ENCODE peak calls at places on chromosomes 6 and 20, in eight cellular contexts. H is fibroblast of lung, T is left ventricle myocardium inferior, U is brain microvascular endothelial cell, L is B cell, R is heart right ventricle, V is MM.1S, P is MCF 10A. Z is an unnamed sample.

GRCh38 chr6:39804666-39805065 is 12.5 kb downstream of the DAAM2 start:
- DNase-seq in U (peak), L (no peak), V (peak), T (no peak), H (peak), P (peak), R (no peak), Z (no peak)

GRCh38 chr6:1388927-1389790 is at the start of gene FOXF2:
- DNase-seq in V (no peak), T (no peak), P (peak), R (no peak), H (no peak), U (no peak), L (peak), Z (no peak)

GRCh38 chr20:12171927-12172581 is 254.4 kb downstream of the BTBD3 start:
- DNase-seq in P (peak), R (peak), T (no peak), V (peak), L (no peak), U (peak), H (peak), Z (no peak)

GRCh38 chr20:26135325-26136110 is 438.9 kb upstream of the ZNF337 start:
- DNase-seq in U (no peak), L (no peak), R (no peak), H (no peak), P (no peak), V (no peak), T (no peak), Z (no peak)

GRCh38 chr20:23106271-23106851 is 20.2 kb upstream of the CD93 start:
- DNase-seq in U (no peak), H (no peak), R (peak), L (no peak), V (no peak), P (no peak), T (no peak), Z (no peak)

GRCh38 chr6:11083491-11083890 is 10.1 kb upstream of the SMIM13 start:
- DNase-seq in L (no peak), H (peak), R (no peak), U (peak), P (peak), V (no peak), T (no peak), Z (no peak)

GRCh38 chr6:45387236-45387635 is 9.5 kb upstream of the SUPT3H start:
- DNase-seq in P (no peak), L (no peak), T (no peak), V (no peak), H (peak), U (peak), R (no peak), Z (no peak)

GRCh38 chr20:34720266-34720665 is 16.1 kb downstream of the TP53INP2 start:
- DNase-seq in U (no peak), P (no peak), H (peak), R (no peak), V (no peak), L (no peak), T (no peak), Z (no peak)

GRCh38 chr20:39800111-39800510 is 838.0 kb downstream of the DHX35 start:
- DNase-seq in H (peak), R (no peak), P (peak), V (no peak), U (peak), L (no peak), T (no peak), Z (peak)

GRCh38 chr20:33415948-33416347 is 14.6 kb upstream of the CDK5RAP1 start:
- DNase-seq in R (peak), P (peak), T (peak), H (peak), L (no peak), V (peak), U (no peak), Z (no peak)

GRCh38 chr6:33169286-33170175 is 22.7 kb downstream of the COL11A2 start:
- DNase-seq in L (no peak), V (no peak), U (no peak), R (no peak), T (no peak), P (no peak), H (no peak), Z (no peak)

GRCh38 chr20:20864346-20865096 is 152.1 kb upstream of the RALGAPA2 start:
- DNase-seq in P (peak), L (no peak), R (no peak), V (no peak), H (no peak), U (no peak), T (no peak), Z (no peak)

GRCh38 chr6:64860203-64860602 is 846.8 kb downstream of the EYS start:
- DNase-seq in P (no peak), T (no peak), U (no peak), V (no peak), H (no peak), L (no peak), R (no peak), Z (no peak)

GRCh38 chr6:3456794-3457709 is at the start of gene SLC22A23:
- DNase-seq in H (peak), U (no peak), L (peak), T (peak), P (peak), R (peak), V (peak), Z (peak)
- TF ChIP-seq CTCF in H (no peak), U (peak), L (peak), T (peak), P (peak), R (peak), V (peak), Z (peak)

DNA sequence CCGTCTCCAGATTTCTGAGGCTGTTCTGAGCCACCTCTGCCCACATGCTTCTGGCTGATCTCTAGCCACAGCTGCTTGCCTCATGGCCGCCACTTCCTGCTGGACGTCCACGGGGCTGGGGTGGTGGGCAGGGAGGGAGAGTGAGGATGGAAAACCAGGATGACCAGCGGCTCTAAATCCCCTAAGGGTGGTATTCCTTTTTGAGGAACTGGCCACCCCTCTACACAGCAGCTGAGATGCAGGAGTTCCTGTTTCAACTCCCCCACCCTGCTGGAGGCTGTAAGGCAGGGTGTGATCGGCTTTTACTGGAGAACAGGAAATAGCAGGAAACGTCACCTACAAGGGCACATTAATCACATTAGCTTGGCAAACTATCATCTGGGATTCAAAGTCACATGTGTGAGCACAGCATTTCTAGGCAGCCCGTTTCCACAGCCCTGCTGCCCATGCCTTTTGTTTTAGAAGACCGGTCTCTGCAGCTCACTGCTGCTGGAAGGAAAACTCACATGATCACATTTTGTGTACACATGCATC is 181.6 kb upstream of the ECI2 start:
- DNase-seq in V (no peak), R (peak), L (peak), H (peak), U (peak), T (peak), P (peak), Z (no peak)
- TF ChIP-seq CTCF in V (no peak), R (peak), L (no peak), H (no peak), U (peak), T (peak), P (no peak), Z (no peak)

GRCh38 chr20:59428006-59428405 is 127.6 kb downstream of the EDN3 start:
- DNase-seq in U (no peak), T (no peak), V (no peak), P (no peak), R (no peak), H (no peak), L (no peak), Z (no peak)

GRCh38 chr20:59431014-59431413 is 130.6 kb downstream of the EDN3 start:
- DNase-seq in T (no peak), L (no peak), V (no peak), R (no peak), U (no peak), H (no peak), P (no peak), Z (no peak)

GRCh38 chr20:59424976-59425375 is 124.6 kb downstream of the EDN3 start:
- DNase-seq in P (no peak), H (no peak), R (no peak), V (no peak), U (no peak), L (no peak), T (no peak), Z (no peak)

GRCh38 chr20:59425572-59425971 is 125.2 kb downstream of the EDN3 start:
- DNase-seq in V (no peak), U (no peak), L (no peak), R (no peak), T (no peak), H (no peak), P (no peak), Z (no peak)

DNA sequence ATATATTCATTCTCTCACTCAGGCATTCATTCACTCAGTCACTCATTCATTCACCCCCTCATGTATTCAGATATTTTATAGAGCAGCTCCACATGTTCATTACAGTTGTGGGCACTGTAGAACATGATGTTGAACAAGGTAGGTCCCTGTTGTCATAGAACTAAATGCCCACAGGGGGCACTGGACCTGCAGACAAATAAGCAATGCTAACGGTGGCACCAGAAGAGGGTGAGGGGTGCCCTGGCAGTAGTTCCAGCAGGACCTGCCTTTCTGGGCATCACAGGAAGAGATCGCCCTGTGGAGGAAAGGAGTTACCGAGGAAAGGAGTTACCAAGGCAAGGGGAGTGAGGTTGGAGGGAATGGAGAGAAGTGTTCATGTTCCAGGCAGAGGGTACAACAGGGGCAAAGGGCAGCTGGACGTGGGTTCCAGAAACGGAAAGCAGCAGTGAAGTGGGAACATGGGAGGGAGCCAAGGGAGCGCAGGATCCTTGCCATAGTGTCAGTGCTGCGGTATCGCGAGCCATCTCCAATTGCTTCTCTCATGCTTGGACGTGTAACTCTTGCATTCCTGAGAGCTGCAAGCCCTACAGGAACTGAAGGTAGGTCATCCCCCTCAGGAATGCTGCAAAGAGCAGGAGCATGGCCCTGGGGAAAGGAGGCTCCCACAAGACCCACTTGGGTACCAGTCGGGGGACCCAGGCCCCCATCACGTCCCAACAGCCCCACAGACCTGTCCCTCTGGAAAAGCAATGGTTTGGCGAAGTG is 128.2 kb downstream of the EDN3 start:
- DNase-seq in R (no peak), L (no peak), T (no peak), P (no peak), U (no peak), H (no peak), V (no peak), Z (no peak)
- TF ChIP-seq CTCF in R (no peak), L (peak), T (no peak), P (peak), U (no peak), H (no peak), V (peak), Z (no peak)

GRCh38 chr6:20154778-20155177 is 57.5 kb downstream of the MBOAT1 start:
- DNase-seq in U (no peak), V (no peak), H (no peak), T (no peak), R (no peak), L (no peak), P (no peak), Z (no peak)
- TF ChIP-seq CTCF in U (no peak), V (no peak), H (no peak), T (no peak), R (no peak), L (no peak), P (no peak), Z (no peak)

DNA sequence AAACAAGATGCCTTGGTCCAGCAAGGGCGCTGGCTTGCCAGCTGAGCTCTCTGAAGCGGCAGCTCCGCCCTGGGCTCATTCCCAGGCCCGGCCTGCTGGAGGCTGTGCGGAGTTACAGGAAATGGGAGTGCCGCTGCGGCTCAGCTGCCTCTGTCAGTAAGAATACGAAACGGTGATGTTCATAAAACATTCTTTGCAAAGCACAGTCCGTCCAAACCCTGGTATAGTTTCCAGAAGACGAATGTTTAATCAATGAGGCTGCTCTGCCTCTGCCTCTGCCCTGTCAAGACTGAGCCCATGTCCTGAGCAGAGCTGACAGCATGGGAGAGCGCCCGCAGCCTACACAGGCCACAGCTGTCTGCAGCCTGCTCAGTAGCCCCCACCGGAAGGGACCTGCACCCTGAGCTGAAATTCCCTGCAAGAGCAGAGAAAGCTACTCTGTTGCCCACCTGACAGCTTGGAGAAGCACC is 153.3 kb upstream of the SNX9 start:
- DNase-seq in R (peak), H (peak), P (peak), U (peak), L (no peak), V (no peak), T (peak), Z (no peak)
- TF ChIP-seq CTCF in R (peak), H (peak), P (peak), U (peak), L (no peak), V (no peak), T (peak), Z (no peak)

DNA sequence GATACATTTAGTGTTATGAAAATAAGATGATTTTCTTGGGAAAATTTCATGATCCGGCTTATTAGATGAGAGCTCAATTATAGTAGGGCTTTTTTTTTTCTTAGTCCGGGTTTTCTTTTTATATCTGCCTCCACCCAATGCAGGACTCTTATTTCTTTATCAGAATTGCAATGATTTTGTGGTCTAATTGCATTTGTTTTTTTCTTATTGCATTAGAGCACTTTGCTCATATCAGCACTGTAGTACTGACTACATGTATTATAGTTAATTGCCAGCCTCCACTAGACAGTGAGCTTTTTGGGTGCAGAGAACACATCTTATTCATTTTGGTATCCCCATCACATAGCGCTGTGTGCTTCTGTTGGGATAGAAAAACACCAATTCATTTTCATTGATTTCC is 50.0 kb downstream of the FBXO5 start:
- DNase-seq in P (no peak), L (no peak), V (no peak), T (no peak), R (no peak), H (no peak), U (no peak), Z (no peak)
- TF ChIP-seq CTCF in P (no peak), L (no peak), V (no peak), T (no peak), R (no peak), H (no peak), U (no peak), Z (no peak)

Z was measured in GM13976.